ENCODE peak calls at places on chromosomes 4 and X, in eight cellular contexts. One of them, this sample, is unnamed.

GRCh38 chrX:150848914-150849365 is 49.5 kb downstream of the CD99L2 start:
- DNase-seq in A172: no peak
- DNase-seq in H54: no peak
- DNase-seq in aorta: no peak
- DNase-seq in iPS DF 6.9: no peak
- DNase-seq in T-helper 2 cell: no peak
- DNase-seq in fibroblast of lung: no peak
- DNase-seq in GM19239: no peak
- DNase-seq in this sample: no peak

GRCh38 chrX:147978931-147979330 is 2.2 kb upstream of the FMR1NB start:
- DNase-seq in A172: peak; percentile 55
- DNase-seq in H54: peak; percentile 15
- DNase-seq in aorta: no peak
- DNase-seq in iPS DF 6.9: no peak
- DNase-seq in T-helper 2 cell: no peak
- DNase-seq in fibroblast of lung: no peak
- DNase-seq in GM19239: no peak
- DNase-seq in this sample: no peak

GRCh38 chr4:47642985-47643745 is 158.1 kb downstream of the ATP10D start:
- DNase-seq in A172: peak; percentile 5
- DNase-seq in H54: no peak
- DNase-seq in aorta: no peak
- DNase-seq in iPS DF 6.9: no peak
- DNase-seq in T-helper 2 cell: no peak
- DNase-seq in fibroblast of lung: peak; percentile 43
- DNase-seq in GM19239: no peak
- DNase-seq in this sample: no peak

GRCh38 chr4:42391981-42392380 is 5.3 kb upstream of the SHISA3 start:
- DNase-seq in A172: peak; percentile 13
- DNase-seq in H54: no peak
- DNase-seq in aorta: no peak
- DNase-seq in iPS DF 6.9: no peak
- DNase-seq in T-helper 2 cell: no peak
- DNase-seq in fibroblast of lung: no peak
- DNase-seq in GM19239: no peak
- DNase-seq in this sample: no peak

GRCh38 chr4:23455482-23455881 is 434.4 kb downstream of the PPARGC1A start:
- DNase-seq in A172: peak; percentile 4
- DNase-seq in H54: no peak
- DNase-seq in aorta: no peak
- DNase-seq in iPS DF 6.9: peak; percentile 31
- DNase-seq in T-helper 2 cell: no peak
- DNase-seq in fibroblast of lung: peak; percentile 40
- DNase-seq in GM19239: no peak
- DNase-seq in this sample: peak; percentile 37

GRCh38 chr4:19213388-19213787 is 1038.3 kb upstream of the SLIT2 start:
- DNase-seq in A172: peak; percentile 40
- DNase-seq in H54: no peak
- DNase-seq in aorta: no peak
- DNase-seq in iPS DF 6.9: no peak
- DNase-seq in T-helper 2 cell: no peak
- DNase-seq in fibroblast of lung: peak; percentile 41
- DNase-seq in GM19239: no peak
- DNase-seq in this sample: no peak

GRCh38 chr4:1985780-1986577 is 22.8 kb downstream of the NELFA start:
- DNase-seq in A172: no peak
- DNase-seq in H54: no peak
- DNase-seq in aorta: no peak
- DNase-seq in iPS DF 6.9: no peak
- DNase-seq in T-helper 2 cell: no peak
- DNase-seq in fibroblast of lung: no peak
- DNase-seq in GM19239: no peak
- DNase-seq in this sample: no peak

GRCh38 chrX:144681501-144681900 is 565.8 kb upstream of the SPANXN1 start:
- DNase-seq in A172: peak; percentile 91
- DNase-seq in H54: no peak
- DNase-seq in aorta: no peak
- DNase-seq in iPS DF 6.9: no peak
- DNase-seq in T-helper 2 cell: no peak
- DNase-seq in fibroblast of lung: no peak
- DNase-seq in GM19239: no peak
- DNase-seq in this sample: no peak

GRCh38 chr4:140240237-140240636 is 86.3 kb upstream of the MAML3 start:
- DNase-seq in A172: no peak
- DNase-seq in H54: no peak
- DNase-seq in aorta: no peak
- DNase-seq in iPS DF 6.9: no peak
- DNase-seq in T-helper 2 cell: no peak
- DNase-seq in fibroblast of lung: no peak
- DNase-seq in GM19239: no peak
- DNase-seq in this sample: no peak

GRCh38 chr4:148203056-148203898 is 238.9 kb downstream of the NR3C2 start:
- DNase-seq in A172: no peak
- DNase-seq in H54: no peak
- DNase-seq in aorta: no peak
- DNase-seq in iPS DF 6.9: no peak
- DNase-seq in T-helper 2 cell: no peak
- DNase-seq in fibroblast of lung: no peak
- DNase-seq in GM19239: no peak
- DNase-seq in this sample: peak; percentile 41

GRCh38 chr4:114304567-114304966 is 294.0 kb upstream of the UGT8 start:
- DNase-seq in A172: no peak
- DNase-seq in H54: no peak
- DNase-seq in aorta: no peak
- DNase-seq in iPS DF 6.9: no peak
- DNase-seq in T-helper 2 cell: no peak
- DNase-seq in fibroblast of lung: no peak
- DNase-seq in GM19239: no peak
- DNase-seq in this sample: no peak

GRCh38 chr4:176792348-176793059 is at the start of gene VEGFC:
- DNase-seq in A172: peak; percentile 46
- DNase-seq in H54: no peak
- DNase-seq in aorta: peak; percentile 85
- DNase-seq in iPS DF 6.9: no peak
- DNase-seq in T-helper 2 cell: no peak
- DNase-seq in fibroblast of lung: peak; percentile 80
- DNase-seq in GM19239: peak; percentile 31
- DNase-seq in this sample: no peak

GRCh38 chr4:173990879-173991231 is 292.6 kb downstream of the FBXO8 start:
- DNase-seq in A172: no peak
- DNase-seq in H54: no peak
- DNase-seq in aorta: no peak
- DNase-seq in iPS DF 6.9: no peak
- DNase-seq in T-helper 2 cell: no peak
- DNase-seq in fibroblast of lung: peak; percentile 50
- DNase-seq in GM19239: no peak
- DNase-seq in this sample: no peak

GRCh38 chr4:114558446-114559020 is 40.1 kb upstream of the UGT8 start:
- DNase-seq in A172: peak; percentile 3
- DNase-seq in H54: no peak
- DNase-seq in aorta: no peak
- DNase-seq in iPS DF 6.9: peak; percentile 31
- DNase-seq in T-helper 2 cell: no peak
- DNase-seq in fibroblast of lung: no peak
- DNase-seq in GM19239: no peak
- DNase-seq in this sample: no peak

GRCh38 chr4:125789018-125789417 is 474.3 kb downstream of the FAT4 start:
- DNase-seq in A172: no peak
- DNase-seq in H54: no peak
- DNase-seq in aorta: no peak
- DNase-seq in iPS DF 6.9: no peak
- DNase-seq in T-helper 2 cell: no peak
- DNase-seq in fibroblast of lung: peak; percentile 40
- DNase-seq in GM19239: no peak
- DNase-seq in this sample: no peak

GRCh38 chr4:81376720-81377119 is 95.0 kb downstream of the RASGEF1B start:
- DNase-seq in A172: no peak
- DNase-seq in H54: no peak
- DNase-seq in aorta: no peak
- DNase-seq in iPS DF 6.9: no peak
- DNase-seq in T-helper 2 cell: no peak
- DNase-seq in fibroblast of lung: no peak
- DNase-seq in GM19239: no peak
- DNase-seq in this sample: no peak

GRCh38 chrX:139191746-139192385 is 338.7 kb upstream of the F9 start:
- DNase-seq in A172: no peak
- DNase-seq in H54: no peak
- DNase-seq in aorta: no peak
- DNase-seq in iPS DF 6.9: no peak
- DNase-seq in T-helper 2 cell: no peak
- DNase-seq in fibroblast of lung: no peak
- DNase-seq in GM19239: no peak
- DNase-seq in this sample: no peak

GRCh38 chrX:154603438-154604430 is 15.3 kb downstream of the CTAG1B start:
- DNase-seq in A172: peak; percentile 96
- DNase-seq in H54: peak; percentile 58
- DNase-seq in aorta: no peak
- DNase-seq in iPS DF 6.9: no peak
- DNase-seq in T-helper 2 cell: no peak
- DNase-seq in fibroblast of lung: peak; percentile 64
- DNase-seq in GM19239: no peak
- DNase-seq in this sample: no peak

GRCh38 chrX:5617666-5618065 is 611.0 kb downstream of the NLGN4X start:
- DNase-seq in A172: no peak
- DNase-seq in H54: no peak
- DNase-seq in aorta: no peak
- DNase-seq in iPS DF 6.9: no peak
- DNase-seq in T-helper 2 cell: no peak
- DNase-seq in fibroblast of lung: no peak
- DNase-seq in GM19239: no peak
- DNase-seq in this sample: no peak

GRCh38 chr4:167119392-167119791 is 114.9 kb downstream of the SPOCK3 start:
- DNase-seq in A172: no peak
- DNase-seq in H54: no peak
- DNase-seq in aorta: no peak
- DNase-seq in iPS DF 6.9: no peak
- DNase-seq in T-helper 2 cell: no peak
- DNase-seq in fibroblast of lung: no peak
- DNase-seq in GM19239: no peak
- DNase-seq in this sample: no peak

GRCh38 chr4:118765399-118765798 is 70.5 kb downstream of the SEC24D start:
- DNase-seq in A172: peak; percentile 93
- DNase-seq in H54: peak; percentile 17
- DNase-seq in aorta: no peak
- DNase-seq in iPS DF 6.9: no peak
- DNase-seq in T-helper 2 cell: no peak
- DNase-seq in fibroblast of lung: peak; percentile 98
- DNase-seq in GM19239: no peak
- DNase-seq in this sample: peak; percentile 21

GRCh38 chrX:121641560-121641959 is 594.1 kb downstream of the GLUD2 start:
- DNase-seq in A172: peak; percentile 18
- DNase-seq in H54: no peak
- DNase-seq in aorta: no peak
- DNase-seq in iPS DF 6.9: no peak
- DNase-seq in T-helper 2 cell: no peak
- DNase-seq in fibroblast of lung: no peak
- DNase-seq in GM19239: no peak
- DNase-seq in this sample: peak; percentile 5

GRCh38 chr4:26787461-26788340 is 72.9 kb upstream of the STIM2 start:
- DNase-seq in A172: peak; percentile 63
- DNase-seq in H54: peak; percentile 31
- DNase-seq in aorta: peak; percentile 83
- DNase-seq in iPS DF 6.9: no peak
- DNase-seq in T-helper 2 cell: no peak
- DNase-seq in fibroblast of lung: peak; percentile 49
- DNase-seq in GM19239: no peak
- DNase-seq in this sample: peak; percentile 91

GRCh38 chrX:15509845-15510244 is 9.2 kb downstream of the BMX start:
- DNase-seq in A172: no peak
- DNase-seq in H54: no peak
- DNase-seq in aorta: no peak
- DNase-seq in iPS DF 6.9: no peak
- DNase-seq in T-helper 2 cell: no peak
- DNase-seq in fibroblast of lung: no peak
- DNase-seq in GM19239: no peak
- DNase-seq in this sample: no peak